ENCODE peak calls at places on chromosomes 5 and 9, in five cellular contexts. F is B cell, N is ELR, P is psoas muscle, E is aorta. A is an unnamed sample.

GRCh38 chr9:129617167-129617566 is 3.7 kb downstream of the C9orf50 start:
- DNase-seq in F (no peak), N (peak), P (no peak), E (no peak), A (no peak)

GRCh38 chr9:125255781-125256391 is 5.7 kb upstream of the GAPVD1 start:
- DNase-seq in F (no peak), N (peak), P (no peak), E (no peak), A (peak)

GRCh38 chr5:178122346-178122745 is 8.5 kb upstream of the RMND5B start:
- DNase-seq in F (no peak), N (no peak), P (no peak), E (no peak), A (no peak)

GRCh38 chr5:53884411-53884810 is 324.0 kb downstream of the NDUFS4 start:
- DNase-seq in F (no peak), N (no peak), P (no peak), E (no peak), A (no peak)

GRCh38 chr9:14769235-14769580 is 46.7 kb upstream of the CER1 start:
- DNase-seq in F (no peak), N (peak), P (no peak), E (no peak), A (no peak)

GRCh38 chr9:96884443-96884842 is 30.1 kb upstream of the ZNF782 start:
- DNase-seq in F (no peak), N (peak), P (no peak), E (no peak), A (no peak)

GRCh38 chr5:136249678-136250266 is 56.8 kb upstream of the SMIM32 start:
- DNase-seq in F (no peak), N (peak), P (peak), E (peak), A (peak)

GRCh38 chr5:526456-527088 is 2.3 kb upstream of the SLC9A3 start:
- DNase-seq in F (no peak), N (no peak), P (no peak), E (peak), A (no peak)

GRCh38 chr9:116189683-116190082 is 36.1 kb downstream of the PAPPA start:
- DNase-seq in F (no peak), N (no peak), P (no peak), E (no peak), A (peak)

GRCh38 chr9:87725356-87725899 is 491 bp upstream of the CTSL start:
- DNase-seq in F (no peak), N (peak), P (peak), E (no peak), A (no peak)

GRCh38 chr5:11733185-11733839 is 170.9 kb downstream of the CTNND2 start:
- DNase-seq in F (no peak), N (no peak), P (no peak), E (no peak), A (no peak)

GRCh38 chr5:127229185-127229889 is 61.3 kb upstream of the MEGF10 start:
- DNase-seq in F (peak), N (peak), P (peak), E (peak), A (peak)

GRCh38 chr5:33261305-33261704 is 179.5 kb upstream of the TARS1 start:
- DNase-seq in F (no peak), N (peak), P (no peak), E (no peak), A (no peak)

GRCh38 chr5:171309526-171310333 is 682 bp downstream of the TLX3 start:
- DNase-seq in F (no peak), N (no peak), P (no peak), E (no peak), A (no peak)

GRCh38 chr9:38026021-38026809 is 42.8 kb downstream of the SHB start:
- DNase-seq in F (no peak), N (peak), P (peak), E (peak), A (no peak)

GRCh38 chr5:82387041-82387818 is 109.1 kb upstream of the RPS23 start:
- DNase-seq in F (no peak), N (no peak), P (no peak), E (no peak), A (peak)

GRCh38 chr9:76166436-76166959 is 227.7 kb downstream of the RFK start:
- DNase-seq in F (no peak), N (no peak), P (no peak), E (no peak), A (no peak)

GRCh38 chr5:89534331-89534730 is 651.3 kb upstream of the MEF2C start:
- DNase-seq in F (no peak), N (no peak), P (no peak), E (no peak), A (no peak)

GRCh38 chr5:72692273-72692672 is 124.2 kb upstream of the TNPO1 start:
- DNase-seq in F (no peak), N (peak), P (no peak), E (no peak), A (no peak)

GRCh38 chr5:106269252-106269843 is 1401.4 kb downstream of the EFNA5 start:
- DNase-seq in F (no peak), N (peak), P (no peak), E (no peak), A (no peak)

GRCh38 chr9:126472931-126473330 is 140.8 kb upstream of the LMX1B start:
- DNase-seq in F (no peak), N (no peak), P (no peak), E (peak), A (no peak)

GRCh38 chr9:133005221-133005760 is 25.5 kb upstream of the GTF3C5 start:
- DNase-seq in F (no peak), N (no peak), P (no peak), E (peak), A (no peak)

GRCh38 chr5:96530901-96531300 is 97.9 kb upstream of the PCSK1 start:
- DNase-seq in F (no peak), N (no peak), P (no peak), E (no peak), A (no peak)

GRCh38 chr9:12961276-12961809 is 186.5 kb downstream of the LURAP1L start:
- DNase-seq in F (no peak), N (peak), P (no peak), E (no peak), A (no peak)

GRCh38 chr9:121601234-121601633 is 50.2 kb upstream of the DAB2IP start:
- DNase-seq in F (no peak), N (peak), P (no peak), E (no peak), A (no peak)

GRCh38 chr5:44365351-44365750 is 23.9 kb downstream of the FGF10 start:
- DNase-seq in F (no peak), N (no peak), P (no peak), E (no peak), A (no peak)

GRCh38 chr5:162128117-162128516 is 60.5 kb downstream of the GABRG2 start:
- DNase-seq in F (no peak), N (no peak), P (no peak), E (no peak), A (no peak)

GRCh38 chr5:55711531-55712022 is 547 bp downstream of the SLC38A9 start:
- DNase-seq in F (no peak), N (no peak), P (no peak), E (no peak), A (no peak)

GRCh38 chr5:165138261-165138660 is 1632.8 kb downstream of the MAT2B start:
- DNase-seq in F (no peak), N (no peak), P (no peak), E (no peak), A (no peak)

GRCh38 chr9:131068076-131068816 is 28.1 kb upstream of the AIF1L start:
- DNase-seq in F (no peak), N (no peak), P (no peak), E (no peak), A (peak)

GRCh38 chr5:115813719-115814118 is 2.7 kb downstream of the CDO1 start:
- DNase-seq in F (no peak), N (no peak), P (no peak), E (no peak), A (no peak)

GRCh38 chr5:1663186-1663585 is 136.5 kb downstream of the MRPL36 start:
- DNase-seq in F (peak), N (no peak), P (no peak), E (no peak), A (no peak)

GRCh38 chr5:109868737-109869136 is 179.0 kb downstream of the MAN2A1 start:
- DNase-seq in F (no peak), N (peak), P (no peak), E (no peak), A (no peak)